ENCODE peak calls at places on chromosomes 12 and 14, in nine cellular contexts. H is vagina, W is HepG2, J is endothelial cell of umbilical vein, I is spleen, E is sigmoid colon, N is stomach, Z is SK-N-SH, P is HCT116. Q is an unnamed sample.

GRCh38 chr14:60647081-60647836 is 2.0 kb downstream of the SIX1 start:
- DNase-seq in N (no peak), W (peak; percentile 32), H (no peak), Z (no peak), E (no peak), I (no peak), J (peak; percentile 51), P (no peak), Q (no peak)

GRCh38 chr14:72965249-72965648 is 39.0 kb downstream of the DCAF4 start:
- DNase-seq in P (no peak), H (no peak), J (no peak), E (no peak), N (no peak), W (peak; percentile 24), I (no peak), Z (no peak), Q (no peak)

GRCh38 chr14:69755299-69755698 is 11.6 kb upstream of the SRSF5 start:
- DNase-seq in H (no peak), I (no peak), N (no peak), W (no peak), P (no peak), J (no peak), E (no peak), Z (no peak), Q (no peak)

GRCh38 chr12:108666326-108666995 is 32.8 kb upstream of the SELPLG start:
- DNase-seq in I (peak; percentile 69), W (peak; percentile 76), E (peak; percentile 84), J (no peak), Z (no peak), H (no peak), P (no peak), N (no peak), Q (no peak)

GRCh38 chr14:84969501-84969900 is 560.4 kb upstream of the FLRT2 start:
- DNase-seq in P (no peak), J (no peak), N (no peak), I (no peak), E (no peak), W (no peak), Z (no peak), H (no peak), Q (no peak)

GRCh38 chr14:94921870-94922585 is 152.1 kb upstream of the GSC start:
- DNase-seq in W (no peak), E (no peak), P (no peak), Z (no peak), I (no peak), J (no peak), N (no peak), H (no peak), Q (no peak)

GRCh38 chr12:666766-667308 is 3.6 kb upstream of the NINJ2 start:
- DNase-seq in W (no peak), I (no peak), Z (no peak), J (no peak), E (no peak), P (no peak), N (no peak), H (no peak), Q (no peak)

GRCh38 chr14:61565836-61566536 is 129.3 kb upstream of the HIF1A start:
- DNase-seq in H (no peak), J (peak; percentile 49), E (no peak), Z (no peak), P (no peak), I (no peak), N (no peak), W (no peak), Q (no peak)

GRCh38 chr14:72315720-72316119 is 383.5 kb downstream of the RGS6 start:
- DNase-seq in H (no peak), P (no peak), J (no peak), N (no peak), I (no peak), E (no peak), W (no peak), Z (no peak), Q (no peak)

GRCh38 chr14:77638738-77639137 is 22.3 kb upstream of the SPTLC2 start:
- DNase-seq in P (no peak), J (peak; percentile 52), E (no peak), Z (no peak), H (no peak), N (no peak), I (no peak), W (no peak), Q (no peak)

GRCh38 chr12:104715562-104716182 is 242.4 kb downstream of the SLC41A2 start:
- DNase-seq in E (no peak), J (no peak), Z (peak; percentile 86), H (no peak), I (no peak), N (no peak), W (no peak), P (no peak), Q (no peak)

GRCh38 chr12:133206390-133206789 is 25.1 kb downstream of the ZNF268 start:
- DNase-seq in P (no peak), N (no peak), J (no peak), E (no peak), Z (no peak), W (no peak), H (no peak), I (no peak), Q (no peak)

GRCh38 chr12:133201888-133202287 is 20.6 kb downstream of the ZNF268 start:
- DNase-seq in W (no peak), N (no peak), P (no peak), J (no peak), I (no peak), E (no peak), H (no peak), Z (no peak), Q (no peak)

GRCh38 chr12:133203344-133204263 is 22.3 kb downstream of the ZNF268 start:
- DNase-seq in Z (no peak), N (no peak), P (no peak), W (no peak), E (no peak), H (no peak), I (no peak), J (no peak), Q (no peak)

GRCh38 chr12:133202493-133203343 is 21.4 kb downstream of the ZNF268 start:
- DNase-seq in E (no peak), Z (no peak), J (no peak), W (no peak), H (no peak), N (no peak), P (no peak), I (no peak), Q (no peak)

GRCh38 chr12:133204264-133204603 is 22.9 kb downstream of the ZNF268 start:
- DNase-seq in E (no peak), J (no peak), P (no peak), Z (no peak), I (no peak), N (no peak), W (no peak), H (no peak), Q (no peak)
- H3K9me3 ChIP-seq in E (peaks cover 92% of the 10 kb centered on the region), J (peaks cover 39% of the 10 kb centered on the region), P (peaks cover 52% of the 10 kb centered on the region), Z (peaks cover 76% of the 10 kb centered on the region), I (peaks cover 96% of the 10 kb centered on the region), N (peaks cover 88% of the 10 kb centered on the region), W (peaks cover 88% of the 10 kb centered on the region), H (peaks cover 92% of the 10 kb centered on the region), Q (peaks cover 82% of the 10 kb centered on the region)

GRCh38 chr14:105062048-105062433 is 3.2 kb downstream of the GPR132 start:
- DNase-seq in E (no peak), J (no peak), Z (no peak), W (no peak), N (no peak), I (peak; percentile 82), P (no peak), H (no peak), Q (no peak)

GRCh38 chr14:105063041-105063440 is 2.2 kb downstream of the GPR132 start:
- DNase-seq in N (no peak), J (no peak), H (no peak), I (peak; percentile 70), P (no peak), W (no peak), Z (no peak), E (no peak), Q (no peak)

GRCh38 chr14:105060751-105061427 is 4.3 kb downstream of the GPR132 start:
- DNase-seq in P (no peak), J (no peak), Z (peak; percentile 67), H (peak; percentile 85), I (peak; percentile 94), N (peak; percentile 38), E (peak; percentile 70), W (no peak), Q (no peak)

GRCh38 chr14:105059917-105060565 is 5.2 kb downstream of the GPR132 start:
- DNase-seq in P (no peak), H (no peak), W (no peak), I (peak; percentile 82), N (no peak), J (no peak), Z (no peak), E (no peak), Q (peak; percentile 52)

DNA sequence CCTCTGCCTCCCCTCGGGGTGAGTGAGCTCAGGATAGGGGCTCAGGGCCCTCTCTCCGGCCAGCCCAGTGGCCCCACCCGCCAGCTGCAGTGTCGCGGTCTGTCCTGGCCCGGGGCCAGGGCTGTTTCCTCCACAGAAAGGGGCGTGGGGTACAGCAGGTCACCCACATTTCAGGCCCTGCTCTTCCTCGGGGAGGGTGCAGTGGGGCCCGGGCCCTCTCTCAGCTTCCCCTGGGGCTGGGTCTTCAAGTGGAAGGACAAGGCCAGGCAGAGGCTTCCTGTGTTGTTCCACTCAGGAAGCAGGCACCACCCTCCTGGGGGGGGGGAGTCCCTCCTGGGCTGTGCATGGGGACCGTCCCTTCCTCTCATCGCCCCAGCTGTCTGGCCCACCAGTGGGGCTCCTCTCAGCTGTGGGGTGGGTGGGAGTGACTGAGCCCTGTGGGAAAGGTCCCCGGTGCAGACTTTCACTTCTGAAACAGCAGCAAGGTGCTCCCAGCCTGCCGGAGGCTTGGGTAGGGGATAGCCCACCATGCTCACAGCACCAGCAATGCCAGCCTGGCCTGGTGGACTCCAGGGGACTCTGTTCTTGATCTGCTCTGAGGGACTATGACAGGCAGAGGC is 3.7 kb downstream of the GPR132 start:
- DNase-seq in W (no peak), H (no peak), E (peak; percentile 76), P (no peak), Z (no peak), N (peak; percentile 44), J (no peak), I (peak; percentile 94), Q (no peak)
- TF ChIP-seq POLR2AphosphoS5 in W (no peak), H (no peak), E (no peak), P (no peak), Z (no peak), N (no peak), J (no peak), I (peak; percentile 86), Q (no peak)

GRCh38 chr14:75084513-75084912 is 15.1 kb downstream of the ZC2HC1C start:
- DNase-seq in H (no peak), E (no peak), W (no peak), J (peak; percentile 23), Z (no peak), I (no peak), P (no peak), N (no peak), Q (no peak)
- TF ChIP-seq CTCF in H (no peak), E (peak; percentile 9), W (peak; percentile 49), J (peak; percentile 27), Z (peak; percentile 26), I (no peak), P (peak; percentile 35), N (peak; percentile 12), Q (no peak)

DNA sequence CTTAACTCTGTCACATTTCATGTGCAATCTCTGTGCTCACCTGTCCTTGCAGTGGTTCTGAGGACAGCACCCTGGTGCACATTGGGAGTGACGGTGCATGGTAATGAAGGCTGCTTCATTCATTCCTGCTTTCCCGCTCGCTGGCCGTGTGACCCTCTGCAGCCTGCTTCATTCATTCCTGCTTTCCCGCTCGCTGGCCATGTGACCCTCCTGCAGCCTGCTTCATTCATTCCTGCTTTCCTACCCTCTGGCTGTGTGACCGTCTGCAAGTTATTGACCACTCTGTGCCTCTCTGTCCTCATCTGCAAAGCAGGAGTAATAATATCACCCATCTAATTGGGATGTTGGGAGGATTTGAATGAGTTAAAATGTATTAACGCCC is 189.1 kb upstream of the TMEM132C start:
- DNase-seq in I (no peak), J (no peak), P (no peak), W (no peak), N (no peak), E (no peak), H (no peak), Z (no peak), Q (no peak)
- H3K9me3 ChIP-seq in I (no peaks in the 10 kb centered on the region), J (peaks cover 2% of the 10 kb centered on the region), P (peaks cover 29% of the 10 kb centered on the region), W (no peaks in the 10 kb centered on the region), N (no peaks in the 10 kb centered on the region), E (no peaks in the 10 kb centered on the region), H (no peaks in the 10 kb centered on the region), Z (no peaks in the 10 kb centered on the region), Q (no peaks in the 10 kb centered on the region)